ENCODE peak calls at places on chromosomes 5 and 9, in ten cellular contexts. O, A, U, S, D, R, F, J, T and N are unnamed samples.
A peak's percentile ranks its signal among the peaks of the same experiment; 100 is the strongest.

GRCh38 chr9:115002371-115003120 is 72.2 kb upstream of the TNFSF8 start:
- DNase-seq in R (no peak), T (no peak), D (no peak), F (no peak), J (peak; percentile 8), O (no peak), U (no peak), A (no peak), S (no peak), N (no peak)

GRCh38 chr5:83343345-83343744 is 128.2 kb upstream of the VCAN start:
- DNase-seq in U (no peak), T (no peak), F (no peak), A (no peak), R (no peak), J (no peak), D (no peak), S (no peak), O (no peak), N (no peak)

GRCh38 chr9:87739546-87739945 is 13.6 kb downstream of the CTSL start:
- DNase-seq in R (no peak), O (no peak), D (no peak), S (no peak), U (no peak), A (no peak), T (no peak), J (no peak), F (no peak), N (no peak)

GRCh38 chr5:95808686-95809413 is 13.7 kb downstream of the GLRX start:
- DNase-seq in D (peak; percentile 46), R (peak; percentile 96), A (peak; percentile 74), F (peak; percentile 84), T (peak; percentile 52), S (peak; percentile 29), J (peak; percentile 90), U (peak; percentile 84), O (no peak), N (peak; percentile 93)

GRCh38 chr5:139104577-139105271 is 93.4 kb downstream of the SIL1 start:
- DNase-seq in D (peak; percentile 38), F (peak; percentile 85), R (no peak), U (peak; percentile 95), J (peak; percentile 97), A (peak; percentile 72), T (peak; percentile 90), O (peak; percentile 43), S (peak; percentile 91), N (peak; percentile 95)

GRCh38 chr9:29796291-29796952 is 2223.1 kb upstream of the C9orf72 start:
- DNase-seq in J (no peak), T (no peak), U (no peak), S (no peak), D (no peak), O (no peak), R (no peak), F (no peak), A (no peak), N (no peak)

GRCh38 chr5:67998709-67999251 is 216.8 kb upstream of the PIK3R1 start:
- DNase-seq in O (no peak), U (peak; percentile 89), D (no peak), S (peak; percentile 84), F (no peak), T (peak; percentile 38), R (peak; percentile 49), J (peak; percentile 84), A (peak; percentile 91), N (peak; percentile 93)

GRCh38 chr5:135012951-135013391 is 21.1 kb downstream of the PITX1 start:
- DNase-seq in J (no peak), S (no peak), T (no peak), A (no peak), U (no peak), O (no peak), R (no peak), F (no peak), D (no peak), N (no peak)

GRCh38 chr5:132466453-132467291 is 23.9 kb downstream of the IRF1 start:
- DNase-seq in R (no peak), J (peak; percentile 44), A (peak; percentile 86), O (no peak), U (peak; percentile 42), D (no peak), S (peak; percentile 63), F (peak; percentile 85), T (peak; percentile 17), N (peak; percentile 64)

GRCh38 chr9:21408817-21409216 is at the start of gene IFNA8:
- DNase-seq in A (no peak), T (no peak), J (no peak), U (no peak), R (no peak), F (no peak), S (no peak), D (no peak), O (no peak), N (no peak)

GRCh38 chr5:141513021-141513626 is 24.2 kb downstream of the PCDHGC5 start:
- DNase-seq in J (peak; percentile 62), U (peak; percentile 51), T (peak; percentile 59), R (peak; percentile 90), A (peak; percentile 51), O (no peak), D (no peak), F (peak; percentile 66), S (peak; percentile 46), N (no peak)

GRCh38 chr5:26227245-26227644 is 811.1 kb downstream of the CDH9 start:
- DNase-seq in U (no peak), S (no peak), T (no peak), O (no peak), J (no peak), R (no peak), A (no peak), D (no peak), F (no peak), N (no peak)

GRCh38 chr9:91289244-91289643 is 72.5 kb downstream of the AUH start:
- DNase-seq in S (no peak), R (no peak), O (no peak), J (no peak), A (no peak), U (no peak), T (no peak), F (no peak), D (no peak), N (no peak)
- TF ChIP-seq CTCF in S (no peak), R (no peak), O (no peak), J (no peak), A (no peak), U (no peak), T (no peak), F (no peak), D (no peak), N (no peak)

DNA sequence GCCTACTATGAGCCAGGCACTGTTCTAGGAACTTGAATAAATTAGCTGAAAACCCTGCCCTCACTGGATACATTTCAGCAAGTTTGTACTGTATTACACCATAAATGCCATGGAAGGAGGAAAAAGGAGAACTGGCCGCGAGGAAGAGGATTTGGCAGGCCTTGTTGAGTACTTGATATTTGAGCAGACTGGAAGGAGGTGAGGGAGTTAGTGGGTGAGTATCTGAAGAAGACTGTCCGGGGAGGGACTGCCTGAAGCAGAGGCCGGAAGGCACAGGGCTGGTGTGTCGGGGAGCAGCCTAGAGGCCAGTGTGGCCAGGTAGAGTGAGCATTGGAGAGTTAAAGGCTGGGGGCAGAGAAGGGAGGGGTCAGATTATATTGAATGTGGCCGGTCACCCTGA is 4.5 kb downstream of the SNX30 start:
- DNase-seq in J (no peak), T (peak; percentile 31), R (no peak), A (no peak), F (no peak), S (no peak), O (no peak), D (no peak), U (peak; percentile 62), N (peak; percentile 18)
- H3K4me3 ChIP-seq in J (no peak overlapping the region), T (no peak overlapping the region), R (no peak overlapping the region), A (no peak overlapping the region), F (no peak overlapping the region), S (no peak overlapping the region), O (no peak overlapping the region), D (no peak overlapping the region), U (no peak overlapping the region), N (no peak overlapping the region)

GRCh38 chr9:134690946-134691694 is 49.5 kb downstream of the COL5A1 start:
- DNase-seq in T (no peak), J (peak; percentile 37), O (peak; percentile 71), S (no peak), A (peak; percentile 25), R (no peak), F (peak; percentile 80), U (no peak), D (no peak), N (peak; percentile 71)

GRCh38 chr9:134688231-134688630 is 46.6 kb downstream of the COL5A1 start:
- DNase-seq in S (no peak), U (no peak), J (no peak), A (no peak), T (no peak), O (no peak), D (no peak), F (no peak), R (no peak), N (no peak)

GRCh38 chr9:134690301-134690751 is 48.7 kb downstream of the COL5A1 start:
- DNase-seq in T (no peak), J (no peak), D (no peak), U (no peak), O (no peak), F (no peak), A (no peak), R (no peak), S (no peak), N (no peak)

GRCh38 chr9:134688661-134689319 is 47.2 kb downstream of the COL5A1 start:
- DNase-seq in D (no peak), S (no peak), F (no peak), A (no peak), R (no peak), J (no peak), O (no peak), T (no peak), U (no peak), N (no peak)

GRCh38 chr9:134689320-134690181 is 47.9 kb downstream of the COL5A1 start:
- DNase-seq in R (peak; percentile 37), U (peak; percentile 67), S (peak; percentile 51), D (no peak), F (peak; percentile 74), J (peak; percentile 71), A (peak; percentile 42), T (peak; percentile 49), O (peak; percentile 79), N (peak; percentile 71)
- TF ChIP-seq CTCF in R (peak; percentile 81), U (peak; percentile 84), S (peak; percentile 91), D (peak; percentile 93), F (peak; percentile 83), J (peak; percentile 83), A (peak; percentile 89), T (peak; percentile 67), O (peak; percentile 94), N (peak; percentile 88)

GRCh38 chr9:137298401-137298982 is 3.6 kb downstream of the NRARP start:
- DNase-seq in F (no peak), T (no peak), D (no peak), U (peak; percentile 73), A (peak; percentile 61), J (no peak), O (no peak), S (no peak), R (no peak), N (no peak)
- H3K4me3 ChIP-seq in F (no peak overlapping the region), T (no peak overlapping the region), D (no peak overlapping the region), U (no peak overlapping the region), A (no peak overlapping the region), J (no peak overlapping the region), O (no peak overlapping the region), S (no peak overlapping the region), R (no peak overlapping the region), N (no peak overlapping the region)